ENCODE peak calls at places on chromosome 2, in eight cellular contexts. A, M, O, B, F, J, L and E are unnamed samples.

GRCh38 chr2:69082430-69082997 is 69.5 kb downstream of the ANTXR1 start:
- DNase-seq in A (peak; percentile 47), M (peak; percentile 67), O (peak; percentile 77), B (peak; percentile 79), F (peak; percentile 79), J (no peak), L (no peak), E (no peak)

GRCh38 chr2:225472161-225472560 is 72.7 kb downstream of the NYAP2 start:
- DNase-seq in A (no peak), M (no peak), O (peak; percentile 37), B (no peak), F (no peak), J (no peak), L (no peak), E (peak; percentile 7)

GRCh38 chr2:179886-180285 is 83.9 kb downstream of the SH3YL1 start:
- DNase-seq in A (no peak), M (no peak), O (no peak), B (no peak), F (no peak), J (no peak), L (no peak), E (no peak)

GRCh38 chr2:137367361-137367760 is 596.9 kb upstream of the HNMT start:
- DNase-seq in A (peak; percentile 14), M (no peak), O (peak; percentile 6), B (peak; percentile 38), F (no peak), J (no peak), L (no peak), E (no peak)

GRCh38 chr2:65939687-65940086 is 495.2 kb upstream of the MEIS1 start:
- DNase-seq in A (no peak), M (no peak), O (no peak), B (no peak), F (no peak), J (no peak), L (no peak), E (no peak)

GRCh38 chr2:159615187-159615935 is 987 bp downstream of the BAZ2B start:
- DNase-seq in A (peak; percentile 91), M (peak; percentile 48), O (peak; percentile 93), B (peak; percentile 95), F (peak; percentile 96), J (peak; percentile 82), L (peak; percentile 79), E (peak; percentile 90)

GRCh38 chr2:164780611-164781167 is 60.9 kb downstream of the COBLL1 start:
- DNase-seq in A (no peak), M (no peak), O (no peak), B (no peak), F (no peak), J (no peak), L (no peak), E (no peak)

GRCh38 chr2:55420244-55420713 is 623 bp upstream of the CCDC88A start:
- DNase-seq in A (no peak), M (no peak), O (no peak), B (peak; percentile 68), F (no peak), J (no peak), L (no peak), E (no peak)

GRCh38 chr2:231410293-231411004 is 14.9 kb downstream of the B3GNT7 start:
- DNase-seq in A (no peak), M (no peak), O (no peak), B (no peak), F (no peak), J (no peak), L (no peak), E (peak; percentile 56)

GRCh38 chr2:163732718-163733117 is 3.1 kb downstream of the FIGN start:
- DNase-seq in A (no peak), M (no peak), O (peak; percentile 54), B (peak; percentile 45), F (no peak), J (no peak), L (peak; percentile 38), E (no peak)
- H3K4me3 ChIP-seq in A (no peak overlapping the region), M (no peak overlapping the region), O (peak overlapping the region; percentile 71), B (peak overlapping the region; percentile 93), F (no peak overlapping the region), J (no peak overlapping the region), L (no peak overlapping the region), E (peak overlapping the region; percentile 92)

DNA sequence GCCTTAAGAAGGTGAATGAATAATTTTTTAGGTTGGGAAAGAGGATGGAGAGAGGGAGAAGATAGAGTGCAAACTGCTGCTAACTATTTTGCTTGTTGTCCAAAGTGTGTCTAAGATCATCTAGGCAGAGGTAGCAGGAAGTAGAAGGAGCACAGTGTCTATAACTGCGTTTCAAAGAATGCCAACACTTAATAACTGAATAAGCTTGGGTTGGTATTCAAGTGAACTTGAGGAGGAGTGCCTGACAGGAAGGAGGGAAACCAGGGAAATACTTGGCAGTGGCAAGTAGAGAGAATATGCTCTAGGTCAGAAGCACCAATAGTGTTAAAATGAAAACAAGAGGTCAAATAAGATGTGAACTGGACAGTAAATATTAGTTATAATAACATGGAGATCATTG is 155.9 kb downstream of the DPP10 start:
- DNase-seq in A (no peak), M (no peak), O (no peak), B (no peak), F (no peak), J (no peak), L (no peak), E (no peak)
- H2AFZ ChIP-seq in A (no peak overlapping the region), M (no peak overlapping the region), O (no peak overlapping the region), B (no peak overlapping the region), F (no peak overlapping the region), J (no peak overlapping the region), L (no peak overlapping the region), E (no peak overlapping the region)

DNA sequence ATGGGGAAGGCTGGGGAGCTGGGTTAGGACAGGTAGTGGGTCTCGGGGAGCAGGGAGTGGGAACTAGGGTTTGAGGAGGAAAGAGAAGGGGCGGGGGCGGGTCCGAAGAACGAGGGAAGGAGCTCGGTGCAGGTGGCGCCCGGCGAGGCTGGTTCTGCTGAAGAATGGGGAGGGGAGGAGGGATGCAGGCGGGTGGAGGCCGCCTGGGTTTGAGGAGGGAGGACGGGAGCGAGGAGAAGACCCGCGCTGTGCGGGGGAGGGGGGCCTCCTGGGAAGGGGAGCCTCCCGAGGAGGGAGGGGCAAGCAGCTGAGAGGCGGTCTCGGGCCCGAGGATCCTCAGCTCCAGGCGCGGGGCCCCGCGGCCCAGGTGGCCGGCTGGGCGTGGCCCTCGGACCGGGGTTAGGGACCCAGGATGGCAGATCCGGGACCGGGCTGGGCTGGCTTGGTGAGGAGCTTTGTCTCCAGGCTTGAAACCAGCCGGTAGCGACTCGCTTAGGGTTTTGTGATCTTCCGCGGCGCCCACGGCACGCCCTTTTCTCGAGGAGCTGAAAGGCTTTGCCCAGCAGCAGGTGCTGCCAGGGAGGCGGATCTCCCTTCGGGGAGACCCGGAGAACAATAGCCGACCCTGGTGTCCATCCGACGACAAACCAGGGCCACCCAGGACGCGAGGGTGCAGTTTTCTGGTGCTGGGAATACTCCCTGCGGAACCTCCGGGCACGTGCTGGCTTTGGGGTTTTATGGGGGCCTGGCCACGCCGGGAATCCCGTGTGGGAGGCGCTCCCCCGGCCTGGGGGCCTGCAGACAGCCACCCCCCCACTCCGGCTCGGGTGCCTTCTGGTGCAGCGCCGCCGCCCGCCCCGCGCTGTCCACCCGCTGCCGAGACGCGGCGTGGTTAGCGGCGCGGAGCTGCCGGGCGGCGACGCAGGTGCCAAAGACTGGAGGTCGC is 1.4 kb downstream of the DPYSL5 start:
- DNase-seq in A (no peak), M (no peak), O (no peak), B (no peak), F (peak; percentile 11), J (no peak), L (no peak), E (peak; percentile 88)
- TF ChIP-seq EZH2 in A (no peak), M (peak; percentile 96), O (peak; percentile 96), B (no peak), F (peak; percentile 72), J (no peak), L (no peak), E (no peak)

GRCh38 chr2:36717556-36718266 is 21.2 kb downstream of the VIT start:
- DNase-seq in A (no peak), M (no peak), O (no peak), B (no peak), F (no peak), J (no peak), L (no peak), E (no peak)
- H3K4me3 ChIP-seq in A (no peak overlapping the region), M (no peak overlapping the region), O (no peak overlapping the region), B (no peak overlapping the region), F (no peak overlapping the region), J (no peak overlapping the region), L (no peak overlapping the region), E (no peak overlapping the region)

DNA sequence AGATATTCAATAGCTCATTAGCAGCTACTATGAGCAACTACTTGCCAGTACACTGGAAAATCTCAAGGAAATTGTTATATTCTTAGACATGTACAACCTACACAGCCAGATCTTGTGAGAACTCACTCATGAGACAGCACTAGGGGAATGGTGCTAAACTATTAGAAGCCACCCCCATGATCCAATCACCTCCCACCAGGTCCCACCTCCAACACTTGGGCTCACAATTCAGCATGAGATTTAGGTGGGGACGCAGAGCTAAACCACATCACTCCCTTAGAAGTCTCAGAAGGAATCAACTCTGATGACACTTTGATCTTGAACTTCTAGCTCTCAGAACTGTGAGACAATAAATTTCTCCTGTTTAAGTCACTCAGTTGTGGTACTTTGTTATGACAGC is 418.3 kb upstream of the SPHKAP start:
- DNase-seq in A (no peak), M (no peak), O (peak; percentile 5), B (peak; percentile 41), F (no peak), J (no peak), L (no peak), E (no peak)
- H2AFZ ChIP-seq in A (no peak overlapping the region), M (no peak overlapping the region), O (peak overlapping the region; percentile 19), B (peak overlapping the region; percentile 61), F (no peak overlapping the region), J (no peak overlapping the region), L (no peak overlapping the region), E (no peak overlapping the region)

GRCh38 chr2:197786010-197786877 is 1.1 kb upstream of the BOLL start:
- DNase-seq in A (no peak), M (no peak), O (no peak), B (peak; percentile 14), F (peak; percentile 48), J (no peak), L (peak; percentile 54), E (peak; percentile 76)
- TF ChIP-seq EZH2 in A (peak; percentile 65), M (peak; percentile 84), O (peak; percentile 41), B (peak; percentile 78), F (peak; percentile 49), J (no peak), L (no peak), E (peak; percentile 76)

GRCh38 chr2:177237932-177238331 is 25.3 kb downstream of the HNRNPA3 start:
- DNase-seq in A (no peak), M (no peak), O (no peak), B (no peak), F (no peak), J (no peak), L (no peak), E (no peak)

GRCh38 chr2:177239053-177239452 is 25.5 kb downstream of the NFE2L2 start:
- DNase-seq in A (no peak), M (no peak), O (no peak), B (no peak), F (no peak), J (no peak), L (no peak), E (no peak)

GRCh38 chr2:177241771-177242135 is 22.8 kb downstream of the NFE2L2 start:
- DNase-seq in A (no peak), M (no peak), O (peak; percentile 51), B (peak; percentile 66), F (no peak), J (no peak), L (no peak), E (no peak)

GRCh38 chr2:177242136-177242987 is 22.2 kb downstream of the NFE2L2 start:
- DNase-seq in A (peak; percentile 78), M (no peak), O (peak; percentile 97), B (peak; percentile 92), F (peak; percentile 77), J (no peak), L (no peak), E (no peak)

GRCh38 chr2:177239934-177240600 is 24.5 kb downstream of the NFE2L2 start:
- DNase-seq in A (peak; percentile 52), M (no peak), O (peak; percentile 58), B (peak; percentile 77), F (peak; percentile 38), J (no peak), L (no peak), E (no peak)
- H3K4me3 ChIP-seq in A (no peak overlapping the region), M (peak overlapping the region; percentile 30), O (no peak overlapping the region), B (peak overlapping the region; percentile 61), F (no peak overlapping the region), J (no peak overlapping the region), L (no peak overlapping the region), E (no peak overlapping the region)